ENCODE peak calls at places on chromosomes 4 and X, in six cellular contexts. X, T, B, N, U and G are unnamed samples.

GRCh38 chr4:101229116-101229515 is 118.2 kb downstream of the PPP3CA start:
- DNase-seq in X (peak), T (no peak), B (no peak), N (no peak), U (no peak), G (no peak)

GRCh38 chrX:97490656-97491055 is 606.9 kb downstream of the RPA4 start:
- DNase-seq in X (no peak), T (no peak), B (no peak), N (no peak), U (no peak), G (no peak)

GRCh38 chrX:129193357-129193756 is 329.9 kb downstream of the SMARCA1 start:
- DNase-seq in X (no peak), T (no peak), B (peak), N (no peak), U (no peak), G (no peak)

GRCh38 chr4:123583043-123583442 is 186.4 kb downstream of the SPRY1 start:
- DNase-seq in X (no peak), T (no peak), B (no peak), N (no peak), U (no peak), G (no peak)

GRCh38 chr4:175916636-175917351 is 104.7 kb upstream of the GPM6A start:
- DNase-seq in X (no peak), T (no peak), B (no peak), N (no peak), U (no peak), G (no peak)

GRCh38 chrX:69501433-69501832 is 2.7 kb upstream of the NALF2 start:
- DNase-seq in X (no peak), T (peak), B (peak), N (peak), U (no peak), G (peak)

GRCh38 chr4:123096038-123096437 is 173.6 kb upstream of the NUDT6 start:
- DNase-seq in X (no peak), T (peak), B (peak), N (peak), U (no peak), G (peak)

GRCh38 chr4:55819634-55820033 is at the start of gene EXOC1L:
- DNase-seq in X (no peak), T (no peak), B (peak), N (peak), U (no peak), G (peak)

GRCh38 chr4:3392319-3392718 is 49.4 kb upstream of the HGFAC start:
- DNase-seq in X (no peak), T (no peak), B (no peak), N (no peak), U (no peak), G (no peak)

GRCh38 chr4:103207673-103208072 is 9.5 kb upstream of the CENPE start:
- DNase-seq in X (no peak), T (peak), B (peak), N (peak), U (no peak), G (no peak)

GRCh38 chr4:22522706-22523501 is 7.0 kb upstream of the ADGRA3 start:
- DNase-seq in X (no peak), T (no peak), B (no peak), N (no peak), U (no peak), G (no peak)

GRCh38 chr4:127846061-127846460 is 34.6 kb upstream of the PLK4 start:
- DNase-seq in X (no peak), T (no peak), B (no peak), N (peak), U (no peak), G (no peak)

GRCh38 chrX:134512566-134512965 is 52.6 kb downstream of the HPRT1 start:
- DNase-seq in X (peak), T (peak), B (peak), N (no peak), U (no peak), G (no peak)

GRCh38 chr4:71472946-71473345 is 134.1 kb downstream of the SLC4A4 start:
- DNase-seq in X (peak), T (peak), B (no peak), N (no peak), U (no peak), G (no peak)

GRCh38 chr4:27132497-27132896 is 271.9 kb downstream of the STIM2 start:
- DNase-seq in X (no peak), T (no peak), B (no peak), N (no peak), U (no peak), G (no peak)

GRCh38 chr4:152659806-152660205 is 20.0 kb downstream of the TMEM154 start:
- DNase-seq in X (no peak), T (no peak), B (no peak), N (no peak), U (no peak), G (no peak)

GRCh38 chrX:21847342-21847741 is 7.9 kb downstream of the MBTPS2 start:
- DNase-seq in X (no peak), T (no peak), B (no peak), N (no peak), U (no peak), G (no peak)

GRCh38 chr4:1603413-1604135 is 80.5 kb downstream of the FAM53A start:
- DNase-seq in X (no peak), T (no peak), B (no peak), N (no peak), U (no peak), G (no peak)

GRCh38 chr4:117801756-117802155 is 232.5 kb upstream of the NDST3 start:
- DNase-seq in X (no peak), T (no peak), B (no peak), N (no peak), U (no peak), G (no peak)

GRCh38 chr4:145567471-145567870 is 51.7 kb upstream of the MMAA start:
- DNase-seq in X (no peak), T (no peak), B (no peak), N (no peak), U (no peak), G (no peak)

GRCh38 chr4:38601244-38601915 is 62.6 kb upstream of the KLF3 start:
- DNase-seq in X (peak), T (peak), B (peak), N (peak), U (no peak), G (no peak)

GRCh38 chr4:158903472-158904043 is 134.7 kb downstream of the FNIP2 start:
- DNase-seq in X (no peak), T (no peak), B (no peak), N (no peak), U (no peak), G (no peak)

GRCh38 chrX:153772608-153773217 is 8.1 kb upstream of the SRPK3 start:
- DNase-seq in X (no peak), T (no peak), B (no peak), N (no peak), U (no peak), G (no peak)

GRCh38 chrX:79570524-79571240 is 203.5 kb upstream of the ITM2A start:
- DNase-seq in X (no peak), T (no peak), B (no peak), N (no peak), U (no peak), G (no peak)

GRCh38 chrX:150213481-150214030 is 149.6 kb upstream of the MAMLD1 start:
- DNase-seq in X (no peak), T (no peak), B (no peak), N (no peak), U (no peak), G (no peak)

GRCh38 chrX:30533261-30533660 is 44.3 kb downstream of the TASL start:
- DNase-seq in X (peak), T (no peak), B (no peak), N (no peak), U (no peak), G (no peak)

GRCh38 chr4:168877779-168878491 is 132.1 kb downstream of the CBR4 start:
- DNase-seq in X (no peak), T (no peak), B (no peak), N (no peak), U (no peak), G (no peak)

GRCh38 chr4:12445711-12446110 is 1017.0 kb upstream of the HS3ST1 start:
- DNase-seq in X (no peak), T (no peak), B (no peak), N (no peak), U (no peak), G (no peak)

GRCh38 chr4:18020671-18021469 is 685 bp downstream of the LCORL start:
- DNase-seq in X (peak), T (peak), B (peak), N (peak), U (peak), G (peak)

GRCh38 chr4:130722370-130722769 is 1626.4 kb downstream of the C4orf33 start:
- DNase-seq in X (no peak), T (peak), B (no peak), N (no peak), U (no peak), G (no peak)

GRCh38 chr4:118740869-118741268 is 55.7 kb downstream of the METTL14 start:
- DNase-seq in X (no peak), T (no peak), B (no peak), N (no peak), U (no peak), G (no peak)

GRCh38 chr4:82043081-82043808 is 330.5 kb downstream of the HNRNPD start:
- DNase-seq in X (no peak), T (no peak), B (peak), N (peak), U (no peak), G (no peak)

GRCh38 chr4:76308548-76308947 is 2.0 kb downstream of the STBD1 start:
- DNase-seq in X (no peak), T (no peak), B (peak), N (peak), U (no peak), G (no peak)

GRCh38 chr4:78213218-78213617 is 156.1 kb downstream of the FRAS1 start:
- DNase-seq in X (no peak), T (no peak), B (no peak), N (no peak), U (no peak), G (no peak)

GRCh38 chr4:171390626-171391025 is 422.6 kb upstream of the GALNTL6 start:
- DNase-seq in X (no peak), T (no peak), B (no peak), N (no peak), U (no peak), G (no peak)

GRCh38 chrX:39907964-39908616 is 189.7 kb downstream of the BCOR start:
- DNase-seq in X (peak), T (peak), B (peak), N (no peak), U (no peak), G (no peak)

GRCh38 chr4:108982786-108983185 is 219.9 kb upstream of the ETNPPL start:
- DNase-seq in X (no peak), T (no peak), B (no peak), N (no peak), U (no peak), G (peak)

GRCh38 chr4:6307891-6308290 is 38.2 kb downstream of the WFS1 start:
- DNase-seq in X (no peak), T (no peak), B (no peak), N (no peak), U (no peak), G (no peak)
- TF ChIP-seq BHLHE40 in X (no peak), T (no peak), B (no peak), N (no peak), U (no peak), G (no peak)

GRCh38 chrX:103200951-103201529 is 13.9 kb upstream of the BEX4 start:
- DNase-seq in X (no peak), T (no peak), B (no peak), N (no peak), U (no peak), G (no peak)

DNA sequence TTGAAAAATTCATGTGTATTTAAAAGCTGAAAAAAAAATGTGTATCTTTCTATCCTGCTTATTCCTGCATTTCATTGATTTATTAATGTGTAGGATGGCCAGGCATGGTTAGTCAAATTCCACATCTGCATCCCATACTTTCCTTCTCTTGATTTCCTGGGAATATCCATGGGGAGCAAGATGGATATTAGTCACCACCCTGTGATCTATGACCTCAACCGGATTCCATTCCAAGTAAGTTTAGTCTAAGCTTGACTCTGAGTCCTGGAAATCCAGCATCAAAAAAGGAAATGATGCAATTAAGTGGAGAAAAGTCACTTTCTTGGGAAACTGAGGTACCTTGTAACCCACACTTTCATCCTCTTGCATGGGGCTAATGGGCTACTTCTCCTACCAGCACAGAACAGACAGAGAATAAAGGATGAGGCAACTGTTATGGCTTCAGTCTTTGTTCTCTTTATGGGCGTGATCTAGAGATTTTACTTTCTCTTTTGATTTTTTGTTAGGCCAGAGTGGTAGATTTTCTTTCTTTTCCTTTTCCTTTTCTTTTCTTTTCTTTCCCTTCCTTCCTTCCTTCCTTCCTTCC is 17.1 kb upstream of the BEX4 start:
- DNase-seq in X (peak), T (no peak), B (no peak), N (no peak), U (no peak), G (no peak)
- TF ChIP-seq BHLHE40 in X (no peak), T (no peak), B (no peak), N (no peak), U (no peak), G (no peak)

GRCh38 chrX:106150701-106151100 is 17.4 kb upstream of the PWWP3B start:
- DNase-seq in X (no peak), T (no peak), B (no peak), N (no peak), U (no peak), G (no peak)

GRCh38 chrX:106139048-106139447 is 29.1 kb upstream of the PWWP3B start:
- DNase-seq in X (no peak), T (no peak), B (no peak), N (no peak), U (no peak), G (no peak)

GRCh38 chrX:106144755-106145639 is 23.1 kb upstream of the PWWP3B start:
- DNase-seq in X (no peak), T (no peak), B (no peak), N (peak), U (no peak), G (no peak)
- TF ChIP-seq BHLHE40 in X (no peak), T (no peak), B (no peak), N (no peak), U (no peak), G (no peak)

GRCh38 chrX:66638591-66639500 is at the start of gene EDA2R:
- DNase-seq in X (peak), T (peak), B (peak), N (no peak), U (peak), G (no peak)
- TF ChIP-seq BHLHE40 in X (no peak), T (no peak), B (no peak), N (no peak), U (no peak), G (no peak)

GRCh38 chr4:153931804-153932203 is 142.9 kb upstream of the SFRP2 start:
- DNase-seq in X (no peak), T (no peak), B (no peak), N (no peak), U (no peak), G (no peak)
- TF ChIP-seq BHLHE40 in X (no peak), T (no peak), B (no peak), N (no peak), U (no peak), G (no peak)

DNA sequence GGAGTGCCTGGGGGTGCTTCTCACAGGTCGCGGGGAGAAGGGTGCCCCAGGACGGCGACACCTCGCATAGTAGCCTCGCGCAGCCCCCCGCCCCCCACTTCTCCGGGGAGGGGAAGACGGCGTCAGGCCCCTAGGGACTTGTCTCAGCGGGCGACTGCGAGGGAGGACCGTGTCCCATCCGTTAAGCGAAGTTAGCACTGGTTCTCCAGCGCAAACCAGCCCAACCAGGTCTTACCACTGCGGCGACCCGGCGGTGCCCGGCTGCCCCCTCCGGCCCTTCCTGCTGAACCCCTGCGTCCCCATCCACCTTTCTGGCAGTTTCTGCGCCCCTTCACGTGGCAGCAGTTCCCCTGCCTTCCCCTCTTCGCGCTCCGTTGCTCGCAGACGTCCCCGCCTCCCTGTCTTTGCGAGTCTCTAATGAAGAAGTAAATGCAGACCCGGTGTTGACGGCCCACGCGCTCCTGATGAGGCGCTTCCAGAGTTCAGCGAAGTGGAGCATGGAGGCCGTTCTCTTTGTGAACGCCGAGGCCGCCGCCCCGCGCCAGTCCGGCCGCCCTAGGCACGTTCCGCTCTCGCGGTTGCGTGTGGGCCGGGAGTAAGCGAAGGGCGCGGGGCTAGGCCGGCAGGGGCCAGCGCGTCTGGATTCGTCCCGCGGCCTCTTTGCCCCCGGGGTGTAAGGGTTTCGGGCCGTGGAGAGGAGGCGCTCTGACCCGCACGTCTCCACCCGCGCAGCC is 3.0 kb downstream of the SLIT2 start:
- DNase-seq in X (peak), T (no peak), B (no peak), N (no peak), U (no peak), G (peak)
- TF ChIP-seq BHLHE40 in X (peak), T (no peak), B (no peak), N (no peak), U (no peak), G (no peak)

GRCh38 chr4:73442275-73442674 is 6.3 kb downstream of the AFP start:
- DNase-seq in X (no peak), T (no peak), B (no peak), N (no peak), U (no peak), G (no peak)

GRCh38 chr4:73438582-73439215 is 2.7 kb downstream of the AFP start:
- DNase-seq in X (no peak), T (no peak), B (no peak), N (no peak), U (no peak), G (no peak)

GRCh38 chr4:73439445-73439844 is 3.4 kb downstream of the AFP start:
- DNase-seq in X (no peak), T (no peak), B (no peak), N (no peak), U (no peak), G (no peak)

GRCh38 chr4:73439991-73440390 is 4.0 kb downstream of the AFP start:
- DNase-seq in X (no peak), T (no peak), B (no peak), N (no peak), U (no peak), G (no peak)

DNA sequence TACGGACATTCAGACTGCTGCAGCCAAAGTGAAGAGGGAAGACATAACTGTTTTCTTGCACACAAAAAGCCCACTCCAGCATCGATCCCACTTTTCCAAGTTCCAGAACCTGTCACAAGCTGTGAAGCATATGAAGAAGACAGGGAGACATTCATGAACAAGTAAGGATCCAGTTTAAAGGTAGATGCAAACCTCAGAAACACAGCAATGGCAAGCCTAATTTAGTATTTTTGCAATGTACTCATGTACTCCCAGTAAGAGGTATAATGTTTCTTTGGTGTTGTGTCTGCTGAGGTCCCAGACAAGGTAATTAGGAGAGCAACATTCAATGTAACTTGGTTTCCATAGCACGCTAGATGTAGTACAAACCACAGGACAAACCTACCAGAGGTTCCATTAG is 4.6 kb downstream of the AFP start:
- DNase-seq in X (no peak), T (no peak), B (no peak), N (no peak), U (no peak), G (no peak)
- TF ChIP-seq BHLHE40 in X (no peak), T (no peak), B (no peak), N (no peak), U (no peak), G (no peak)